ENCODE peak calls at places on chromosomes 5 and 9, in five cellular contexts. E, T, S, H and Z are unnamed samples.

GRCh38 chr5:134507495-134507894 is 18.0 kb upstream of the JADE2 start:
- DNase-seq in E (no peak), T (peak), S (no peak), H (no peak), Z (no peak)

GRCh38 chr5:179114756-179115155 is 54.6 kb downstream of the ZNF354C start:
- DNase-seq in E (no peak), T (no peak), S (no peak), H (no peak), Z (peak)

GRCh38 chr9:125119643-125120286 is 23.6 kb downstream of the SCAI start:
- DNase-seq in E (peak), T (no peak), S (peak), H (no peak), Z (peak)

GRCh38 chr5:56319281-56320242 is 86.4 kb upstream of the ANKRD55 start:
- DNase-seq in E (peak), T (peak), S (no peak), H (no peak), Z (no peak)

GRCh38 chr5:170861855-170862766 is at the start of gene RANBP17:
- DNase-seq in E (peak), T (peak), S (no peak), H (peak), Z (peak)

GRCh38 chr9:292915-293314 is 78.2 kb downstream of the DOCK8 start:
- DNase-seq in E (no peak), T (no peak), S (no peak), H (no peak), Z (no peak)

GRCh38 chr9:76662476-76663281 is 101.6 kb upstream of the PCA3 start:
- DNase-seq in E (no peak), T (no peak), S (no peak), H (no peak), Z (no peak)

GRCh38 chr9:89923961-89924504 is 319.2 kb downstream of the GADD45G start:
- DNase-seq in E (no peak), T (no peak), S (no peak), H (peak), Z (no peak)

GRCh38 chr5:127153031-127153430 is 79.7 kb upstream of the C5orf63 start:
- DNase-seq in E (peak), T (no peak), S (no peak), H (no peak), Z (no peak)

GRCh38 chr9:77063645-77064285 is 44.3 kb downstream of the FOXB2 start:
- DNase-seq in E (peak), T (no peak), S (peak), H (peak), Z (no peak)

GRCh38 chr5:71482132-71482531 is 26.7 kb downstream of the BDP1 start:
- DNase-seq in E (peak), T (peak), S (no peak), H (no peak), Z (no peak)

GRCh38 chr9:6272229-6272597 is 56.0 kb upstream of the TPD52L3 start:
- DNase-seq in E (peak), T (no peak), S (peak), H (peak), Z (no peak)

GRCh38 chr5:54148062-54148461 is 162.3 kb downstream of the ARL15 start:
- DNase-seq in E (peak), T (no peak), S (no peak), H (no peak), Z (no peak)
- TF ChIP-seq CTCF in E (peak), T (no peak), S (peak), H (peak), Z (peak)

GRCh38 chr5:53123702-53124101 is 14.1 kb upstream of the MOCS2 start:
- DNase-seq in E (peak), T (no peak), S (no peak), H (no peak), Z (no peak)
- TF ChIP-seq CTCF in E (no peak), T (no peak), S (no peak), H (peak), Z (peak)

DNA sequence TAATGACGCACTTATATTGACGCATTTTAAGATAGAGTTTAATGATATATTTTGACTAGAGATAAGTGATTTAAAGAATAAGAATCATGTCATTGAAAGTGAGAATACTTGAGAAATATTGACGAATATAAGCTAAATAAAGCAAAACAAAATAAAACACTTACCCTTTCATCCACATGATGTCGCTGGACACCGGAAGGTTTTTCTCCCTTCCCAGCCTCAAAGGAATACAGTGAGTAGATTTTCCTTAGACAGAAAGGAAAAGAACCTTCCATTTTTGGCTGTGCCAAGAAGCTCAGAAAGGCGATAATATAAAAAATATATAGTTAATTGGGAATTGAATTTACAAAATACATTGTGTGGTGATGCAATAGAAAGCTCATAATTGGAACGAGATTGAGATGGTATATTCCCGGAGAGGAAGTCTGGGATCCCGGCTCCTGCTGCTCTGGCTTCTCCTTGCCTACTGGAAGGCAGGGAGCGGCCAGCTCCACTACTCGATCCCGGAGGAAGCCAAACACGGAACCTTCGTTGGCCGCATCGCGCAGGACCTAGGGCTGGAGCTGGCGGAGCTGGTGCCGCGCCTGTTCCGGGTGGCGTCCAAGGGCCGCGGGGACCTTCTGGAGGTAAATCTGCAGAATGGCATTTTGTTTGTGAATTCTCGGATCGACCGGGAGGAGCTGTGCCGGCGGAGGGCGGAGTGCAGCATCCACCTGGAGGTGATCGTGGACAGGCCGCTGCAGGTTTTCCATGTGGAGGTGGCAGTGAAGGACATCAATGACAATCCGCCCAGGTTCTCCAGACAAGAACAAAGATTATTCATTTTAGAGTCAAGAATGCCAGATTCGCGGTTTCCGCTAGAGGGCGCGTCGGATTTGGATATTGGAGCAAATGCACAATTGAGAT is at the start of gene PCDHA5:
- DNase-seq in E (peak), T (no peak), S (no peak), H (no peak), Z (no peak)
- TF ChIP-seq CTCF in E (peak), T (no peak), S (peak), H (no peak), Z (no peak)

GRCh38 chr9:115992834-115993233 is 160.8 kb upstream of the PAPPA start:
- DNase-seq in E (peak), T (no peak), S (no peak), H (no peak), Z (no peak)
- TF ChIP-seq CTCF in E (no peak), T (no peak), S (peak), H (no peak), Z (no peak)

GRCh38 chr9:14314929-14315753 is 1.2 kb upstream of the NFIB start:
- DNase-seq in E (peak), T (peak), S (no peak), H (peak), Z (peak)
- TF ChIP-seq CTCF in E (no peak), T (no peak), S (no peak), H (no peak), Z (no peak)

GRCh38 chr9:137035507-137035834 is 3.6 kb upstream of the FUT7 start:
- DNase-seq in E (no peak), T (no peak), S (no peak), H (no peak), Z (no peak)
- TF ChIP-seq CTCF in E (no peak), T (no peak), S (no peak), H (no peak), Z (peak)

GRCh38 chr5:152144556-152144955 is 219.9 kb upstream of the GLRA1 start:
- DNase-seq in E (no peak), T (no peak), S (no peak), H (no peak), Z (no peak)

GRCh38 chr5:152140391-152140790 is 215.7 kb upstream of the GLRA1 start:
- DNase-seq in E (no peak), T (no peak), S (no peak), H (no peak), Z (no peak)

GRCh38 chr5:152146566-152146965 is 221.9 kb upstream of the GLRA1 start:
- DNase-seq in E (no peak), T (no peak), S (no peak), H (no peak), Z (no peak)

DNA sequence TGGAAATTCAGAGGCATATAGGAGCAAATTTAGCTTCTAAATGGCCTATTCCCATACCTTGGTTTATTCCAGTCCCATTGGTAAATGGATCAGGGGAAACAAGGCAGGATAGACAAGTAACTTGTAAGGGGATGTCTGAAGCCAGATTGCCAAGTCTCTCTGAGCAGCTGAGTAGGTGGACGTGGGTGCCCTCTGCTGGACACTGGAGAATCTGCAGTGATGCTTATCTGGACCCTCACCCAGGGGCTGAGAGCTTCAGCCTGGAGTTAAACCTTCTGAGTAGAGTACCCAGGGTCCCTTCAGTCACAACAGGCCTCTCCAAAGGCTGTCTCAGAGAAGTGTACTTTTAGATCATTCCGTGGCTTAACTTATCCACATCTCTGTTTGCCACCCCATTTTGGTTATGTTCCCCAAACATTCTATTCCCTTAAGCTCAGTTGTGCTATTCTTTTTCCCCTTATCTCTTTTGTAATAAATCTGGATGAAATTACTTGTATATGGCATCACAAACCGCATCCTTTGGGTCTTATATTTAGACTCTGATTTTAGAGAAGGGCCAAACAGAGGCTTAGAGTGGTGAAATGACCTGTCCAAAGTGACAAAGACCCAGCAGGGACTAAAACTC is 218.3 kb upstream of the GLRA1 start:
- DNase-seq in E (peak), T (peak), S (no peak), H (peak), Z (peak)
- TF ChIP-seq CTCF in E (peak), T (peak), S (peak), H (peak), Z (peak)

GRCh38 chr9:87894998-87895625 is 12.4 kb downstream of the SPATA31E1 start:
- DNase-seq in E (no peak), T (no peak), S (no peak), H (no peak), Z (no peak)
- TF ChIP-seq CTCF in E (no peak), T (no peak), S (no peak), H (no peak), Z (no peak)

DNA sequence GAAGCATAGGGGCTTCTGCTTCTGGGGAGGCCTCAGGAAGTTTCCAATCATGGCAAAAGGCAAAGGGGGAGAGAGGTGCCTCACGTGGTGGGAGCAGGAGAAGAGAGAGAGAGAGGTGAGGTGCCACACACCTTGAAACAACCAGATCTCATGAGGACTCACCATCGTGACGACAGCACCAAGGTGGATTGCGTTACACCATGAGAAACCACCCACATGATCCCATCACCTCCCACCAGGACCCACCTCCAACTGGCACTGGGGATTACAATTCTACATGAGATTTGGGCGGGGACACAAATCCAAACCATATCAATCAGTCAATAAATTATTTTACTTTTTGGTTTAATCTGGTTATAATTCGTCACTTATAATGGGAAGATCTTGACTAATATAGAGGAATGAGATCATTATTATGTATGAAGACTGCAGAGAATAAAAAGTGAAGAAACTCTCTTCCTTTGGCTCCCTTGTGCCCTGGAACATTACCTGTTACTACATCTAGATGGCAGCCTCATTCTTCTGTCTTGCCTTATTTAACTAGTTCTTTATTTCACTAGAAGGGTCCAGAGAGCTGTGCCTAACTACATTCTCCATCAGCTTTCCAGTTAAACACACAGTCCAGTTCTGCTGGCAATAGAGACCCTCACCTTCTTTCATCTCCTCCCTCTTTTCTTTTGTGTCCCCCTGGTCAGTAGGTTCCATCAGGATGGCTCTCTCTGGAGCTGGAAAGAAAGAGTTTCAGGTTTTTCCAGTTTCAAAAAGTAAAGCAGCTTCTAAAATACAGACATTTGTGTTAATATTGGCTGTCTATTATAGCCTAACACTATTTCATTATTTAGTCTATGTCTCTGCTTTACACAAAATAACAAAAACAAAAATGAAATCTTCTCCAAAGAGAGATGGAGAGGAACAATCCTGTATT is 21.7 kb upstream of the SPINK7 start:
- DNase-seq in E (peak), T (no peak), S (no peak), H (peak), Z (no peak)
- TF ChIP-seq CTCF in E (peak), T (peak), S (peak), H (peak), Z (peak)